ENCODE peak calls at places on chromosomes 1 and 21, in nine cellular contexts. J, K, C, B, H, D, U, Z and W are unnamed samples.

GRCh38 chr1:33819913-33820311 is 44.0 kb upstream of the HMGB4 start:
- DNase-seq in B (no peak), D (peak; percentile 4), H (no peak), Z (no peak), U (no peak), K (no peak), J (no peak), C (no peak), W (no peak)

GRCh38 chr1:25184011-25184762 is 48.1 kb downstream of the SYF2 start:
- DNase-seq in C (no peak), U (no peak), B (no peak), J (no peak), Z (no peak), H (no peak), K (no peak), D (no peak), W (no peak)

GRCh38 chr1:113118266-113118665 is 45.3 kb downstream of the LRIG2 start:
- DNase-seq in B (peak; percentile 21), Z (peak; percentile 31), J (no peak), U (no peak), C (no peak), K (peak; percentile 57), H (no peak), D (no peak), W (no peak)

GRCh38 chr1:156489166-156489934 is 11.2 kb downstream of the MEF2D start:
- DNase-seq in Z (no peak), B (no peak), K (no peak), J (no peak), C (no peak), H (peak; percentile 85), D (no peak), U (no peak), W (no peak)

GRCh38 chr1:27074175-27074780 is 61.6 kb upstream of the TENT5B start:
- DNase-seq in J (no peak), U (no peak), C (no peak), Z (peak; percentile 31), B (no peak), K (peak; percentile 28), D (no peak), H (no peak), W (no peak)

GRCh38 chr1:29575826-29576225 is 339.5 kb downstream of the PTPRU start:
- DNase-seq in D (no peak), U (no peak), J (no peak), K (peak; percentile 19), C (no peak), H (no peak), Z (no peak), B (no peak), W (no peak)

GRCh38 chr21:44434936-44435635 is 20.2 kb upstream of the LRRC3 start:
- DNase-seq in H (no peak), Z (no peak), J (peak; percentile 62), D (no peak), B (no peak), C (no peak), K (no peak), U (peak; percentile 5), W (no peak)

GRCh38 chr1:200355815-200356214 is 54.0 kb downstream of the ZNF281 start:
- DNase-seq in K (no peak), H (no peak), Z (no peak), U (no peak), J (no peak), C (no peak), B (no peak), D (no peak), W (no peak)

GRCh38 chr1:155744711-155745283 is 55.9 kb downstream of the DAP3 start:
- DNase-seq in J (no peak), C (no peak), K (no peak), Z (no peak), B (no peak), H (no peak), D (no peak), U (no peak), W (no peak)

GRCh38 chr1:56151402-56151801 is 428.0 kb downstream of the PLPP3 start:
- DNase-seq in H (no peak), J (no peak), K (no peak), Z (no peak), U (no peak), C (no peak), B (no peak), D (no peak), W (no peak)

GRCh38 chr21:40120944-40121575 is 253.8 kb downstream of the PCP4 start:
- DNase-seq in U (no peak), C (no peak), D (no peak), B (no peak), J (no peak), H (no peak), Z (peak; percentile 26), K (peak; percentile 5), W (peak; percentile 2)

GRCh38 chr1:70440642-70441391 is 29.7 kb downstream of the CTH start:
- DNase-seq in H (no peak), C (no peak), Z (no peak), D (no peak), J (no peak), K (no peak), U (peak; percentile 63), B (no peak), W (no peak)

GRCh38 chr1:81151300-81151699 is 649.4 kb upstream of the ADGRL2 start:
- DNase-seq in B (no peak), U (no peak), D (no peak), C (no peak), Z (peak; percentile 54), H (no peak), K (peak; percentile 7), J (no peak), W (no peak)

GRCh38 chr1:28288487-28288886 is 29.2 kb downstream of the SESN2 start:
- DNase-seq in B (no peak), U (no peak), D (no peak), H (no peak), Z (no peak), J (no peak), K (no peak), C (no peak), W (no peak)

GRCh38 chr1:68384872-68385390 is 64.8 kb downstream of the RPE65 start:
- DNase-seq in D (no peak), J (no peak), Z (peak; percentile 87), C (no peak), U (no peak), H (peak; percentile 33), K (peak; percentile 92), B (peak; percentile 75), W (peak; percentile 42)
- TF ChIP-seq CTCF in D (no peak), J (no peak), Z (no peak), C (no peak), U (no peak), H (no peak), K (no peak), B (no peak), W (no peak)

GRCh38 chr1:227896710-227897655 is 50.7 kb downstream of the WNT9A start:
- DNase-seq in H (peak; percentile 18), J (peak; percentile 67), U (peak; percentile 2), D (no peak), K (no peak), B (no peak), C (no peak), Z (no peak), W (no peak)

GRCh38 chr1:227894306-227894721 is 53.4 kb downstream of the WNT9A start:
- DNase-seq in H (peak; percentile 15), D (no peak), Z (no peak), U (peak; percentile 1), C (no peak), K (no peak), J (no peak), B (no peak), W (no peak)

GRCh38 chr1:227894831-227895451 is 52.8 kb downstream of the WNT9A start:
- DNase-seq in D (no peak), Z (no peak), B (no peak), J (no peak), U (peak; percentile 1), K (no peak), C (no peak), H (peak; percentile 14), W (no peak)

GRCh38 chr1:227897704-227898438 is 49.9 kb downstream of the WNT9A start:
- DNase-seq in H (no peak), D (no peak), B (no peak), U (peak; percentile 4), Z (no peak), C (no peak), K (no peak), J (peak; percentile 47), W (no peak)

DNA sequence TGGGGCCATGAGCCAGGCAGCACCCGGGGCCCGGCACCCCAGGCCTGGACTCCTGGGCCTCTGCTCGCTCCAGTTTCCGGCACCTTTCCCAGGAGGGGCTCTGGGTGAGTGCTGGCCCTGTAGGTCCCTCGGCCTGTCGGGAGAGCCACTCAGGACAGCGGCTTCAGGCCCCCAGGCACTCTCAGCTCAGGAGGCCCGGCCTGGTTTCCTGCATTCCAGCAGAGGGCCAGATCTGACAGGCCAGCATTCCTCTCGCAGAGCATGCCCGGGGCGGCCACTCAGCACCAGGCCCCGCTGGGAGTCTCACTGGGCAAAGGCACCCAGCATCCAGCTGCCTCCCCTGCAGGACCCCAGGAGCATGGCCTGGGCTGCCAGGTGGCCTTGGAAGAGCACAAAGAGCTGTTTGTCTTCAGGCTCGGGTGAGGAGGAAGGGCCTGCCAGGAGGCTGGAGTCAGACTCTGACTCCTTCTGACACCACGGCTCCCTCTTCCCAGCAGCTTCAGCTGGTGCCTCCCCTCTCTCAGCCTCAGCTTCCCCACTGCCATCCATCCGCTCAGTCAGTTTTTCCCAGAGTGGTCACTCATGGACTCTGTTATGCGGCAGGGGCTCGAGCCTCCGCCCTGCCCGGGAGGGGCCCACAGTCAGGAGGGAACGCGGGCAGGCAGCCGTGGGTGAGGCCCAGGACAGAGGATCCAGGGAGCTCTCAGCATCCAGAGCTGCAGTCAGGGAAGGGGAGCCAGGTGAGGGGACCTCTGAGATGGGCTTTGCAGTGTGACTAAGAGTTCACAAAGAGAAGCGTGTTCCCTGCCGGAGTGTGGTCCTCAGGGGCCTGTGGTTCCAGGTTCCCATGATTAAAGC is 51.7 kb downstream of the WNT9A start:
- DNase-seq in D (no peak), K (no peak), U (peak; percentile 6), J (peak; percentile 74), H (peak; percentile 31), B (no peak), Z (peak; percentile 46), C (no peak), W (no peak)
- H3K4me3 ChIP-seq in D (no peak overlapping the region), K (no peak overlapping the region), U (no peak overlapping the region), J (no peak overlapping the region), H (no peak overlapping the region), B (no peak overlapping the region), Z (no peak overlapping the region), C (no peak overlapping the region), W (no peak overlapping the region)

GRCh38 chr1:160997323-160998038 is 23.5 kb downstream of the F11R start:
- DNase-seq in D (peak; percentile 76), Z (peak; percentile 69), K (peak; percentile 55), H (peak; percentile 66), C (peak; percentile 57), U (peak; percentile 77), J (peak; percentile 84), B (peak; percentile 35), W (no peak)
- TF ChIP-seq CTCF in D (peak; percentile 60), Z (peak; percentile 77), K (peak; percentile 71), H (peak; percentile 68), C (peak; percentile 68), U (peak; percentile 50), J (peak; percentile 77), B (peak; percentile 75), W (peak; percentile 68)

DNA sequence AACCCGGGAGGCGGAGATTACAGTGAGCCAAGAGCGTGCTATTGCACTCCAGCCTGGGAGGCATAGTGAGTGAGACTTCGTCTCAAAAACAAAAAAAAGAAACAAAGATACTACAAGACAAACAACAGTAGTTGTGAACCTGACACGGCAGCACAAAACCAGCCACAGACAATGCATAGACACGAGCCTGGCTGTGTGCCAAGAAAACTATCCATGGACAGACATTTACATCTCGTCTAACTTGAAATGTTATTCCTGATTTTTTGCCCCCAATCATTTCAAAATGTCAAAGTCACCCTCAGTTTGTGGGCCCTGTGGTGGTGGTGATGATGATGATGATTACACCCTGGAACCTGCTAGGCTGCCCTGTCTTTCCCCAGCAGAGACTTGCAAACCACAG is 6.3 kb downstream of the KLHL21 start:
- DNase-seq in K (no peak), C (no peak), B (no peak), U (no peak), J (no peak), D (no peak), H (no peak), Z (no peak), W (no peak)
- H3K4me3 ChIP-seq in K (no peak overlapping the region), C (no peak overlapping the region), B (no peak overlapping the region), U (no peak overlapping the region), J (no peak overlapping the region), D (no peak overlapping the region), H (no peak overlapping the region), Z (no peak overlapping the region), W (no peak overlapping the region)